ENCODE peak calls at places on chromosomes 4 and X, in five cellular contexts. A is IMR-90, R is mesendoderm, H is H9, N is neuronal stem cell. S is an unnamed sample.

GRCh38 chr4:157280673-157281072 is 60.1 kb downstream of the GRIA2 start:
- DNase-seq in R (no peak), N (no peak), H (no peak), A (no peak), S (no peak)

GRCh38 chr4:19776021-19776459 is 475.7 kb upstream of the SLIT2 start:
- DNase-seq in R (peak), A (peak), N (peak), H (no peak), S (peak)

GRCh38 chrX:39480966-39481365 is 616.8 kb downstream of the BCOR start:
- DNase-seq in H (no peak), A (no peak), N (no peak), R (no peak), S (no peak)

GRCh38 chrX:21946925-21947641 is 6.6 kb downstream of the SMS start:
- DNase-seq in H (peak), N (no peak), A (peak), R (peak), S (peak)

GRCh38 chr4:170198742-170199141 is 109.0 kb upstream of the AADAT start:
- DNase-seq in H (no peak), N (no peak), A (no peak), R (peak), S (peak)

GRCh38 chr4:120293341-120293740 is 226.7 kb upstream of the MAD2L1 start:
- DNase-seq in R (no peak), N (no peak), A (no peak), H (no peak), S (no peak)

GRCh38 chrX:40931921-40932320 is 153.3 kb upstream of the USP9X start:
- DNase-seq in A (no peak), R (no peak), H (no peak), N (no peak), S (no peak)

GRCh38 chrX:130111935-130112221 is 1.6 kb upstream of the ELF4 start:
- DNase-seq in R (no peak), A (no peak), N (no peak), H (no peak), S (no peak)

GRCh38 chr4:189096108-189096507 is 844.6 kb upstream of the FRG1 start:
- DNase-seq in N (no peak), A (no peak), R (no peak), H (no peak), S (no peak)

DNA sequence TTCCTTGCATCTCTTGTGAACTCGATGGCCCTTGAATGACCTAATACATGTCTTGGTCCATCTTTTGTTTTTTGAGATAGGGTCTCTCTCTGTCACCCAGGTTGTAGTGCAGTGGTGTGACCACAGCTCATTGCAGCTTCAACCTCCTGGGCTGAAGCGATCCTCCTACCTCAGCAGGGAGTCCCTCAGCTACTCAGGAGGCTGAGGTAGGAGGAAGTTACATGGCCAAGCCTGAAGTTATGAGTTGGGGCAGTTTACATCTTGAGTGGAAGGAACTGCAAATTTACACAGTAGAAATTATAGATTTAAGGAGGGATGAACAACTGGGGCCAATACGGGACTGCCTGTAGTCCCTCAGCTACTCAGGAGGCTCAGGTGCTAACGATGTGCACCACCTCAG is 97.2 kb upstream of the METTL14 start:
- DNase-seq in R (no peak), N (no peak), H (no peak), A (no peak), S (no peak)
- H2BK15ac ChIP-seq in R (no peak), N (no peak), H (no peak), A (no peak), S (no peak)

DNA sequence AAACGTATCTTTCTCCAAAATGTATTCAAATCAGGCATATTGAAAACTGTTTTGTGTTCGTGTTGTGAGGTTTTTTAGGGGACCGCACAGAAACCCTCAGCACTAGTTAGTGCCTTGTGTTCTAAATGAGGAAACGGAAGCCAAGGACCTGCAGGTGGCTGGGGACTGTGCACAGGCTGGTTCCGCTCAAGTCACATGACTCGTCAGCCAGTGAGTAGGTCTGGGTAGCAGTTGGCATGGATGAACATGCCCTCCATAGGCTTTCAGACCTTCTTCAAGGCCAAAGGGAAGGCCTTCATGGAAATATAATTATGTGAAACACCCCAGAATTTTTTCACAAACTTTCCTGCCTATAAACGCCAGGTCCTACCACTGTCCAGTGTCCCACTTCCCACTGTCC is 1.3 kb upstream of the F11 start:
- DNase-seq in A (no peak), H (no peak), N (no peak), R (no peak), S (no peak)
- H2BK15ac ChIP-seq in A (no peak), H (no peak), N (peak), R (no peak), S (no peak)

GRCh38 chr4:24799196-24799543 is 3.8 kb downstream of the SOD3 start:
- DNase-seq in R (no peak), A (no peak), N (no peak), H (no peak), S (no peak)
- H2BK15ac ChIP-seq in R (no peak), A (no peak), N (peak), H (no peak), S (no peak)

DNA sequence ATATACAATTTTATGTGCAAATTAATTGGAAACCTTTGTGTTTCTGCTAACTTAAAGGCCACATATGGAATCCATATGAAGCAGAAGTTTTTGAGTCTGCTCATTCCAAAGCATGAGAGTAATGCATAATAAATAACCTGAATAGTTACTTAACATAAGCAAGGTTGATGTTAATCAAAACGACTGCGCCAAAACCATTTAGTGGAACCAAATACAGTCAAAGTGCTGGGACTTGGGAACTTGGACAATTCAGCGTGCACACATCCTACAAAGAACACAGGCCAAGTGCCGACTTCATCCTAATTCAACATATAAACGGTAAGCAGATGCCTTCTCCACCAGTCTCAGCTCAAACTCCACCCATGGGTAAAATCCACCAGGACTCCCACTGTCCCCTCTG is 17.0 kb downstream of the TSPAN5 start:
- DNase-seq in R (no peak), A (peak), H (no peak), N (no peak), S (no peak)
- H2BK15ac ChIP-seq in R (no peak), A (no peak), H (peak), N (no peak), S (no peak)

GRCh38 chrX:32155044-32155638 is 1056.2 kb downstream of the DMD start:
- DNase-seq in R (no peak), H (no peak), N (peak), A (no peak), S (no peak)
- H2BK15ac ChIP-seq in R (no peak), H (no peak), N (no peak), A (no peak), S (no peak)

DNA sequence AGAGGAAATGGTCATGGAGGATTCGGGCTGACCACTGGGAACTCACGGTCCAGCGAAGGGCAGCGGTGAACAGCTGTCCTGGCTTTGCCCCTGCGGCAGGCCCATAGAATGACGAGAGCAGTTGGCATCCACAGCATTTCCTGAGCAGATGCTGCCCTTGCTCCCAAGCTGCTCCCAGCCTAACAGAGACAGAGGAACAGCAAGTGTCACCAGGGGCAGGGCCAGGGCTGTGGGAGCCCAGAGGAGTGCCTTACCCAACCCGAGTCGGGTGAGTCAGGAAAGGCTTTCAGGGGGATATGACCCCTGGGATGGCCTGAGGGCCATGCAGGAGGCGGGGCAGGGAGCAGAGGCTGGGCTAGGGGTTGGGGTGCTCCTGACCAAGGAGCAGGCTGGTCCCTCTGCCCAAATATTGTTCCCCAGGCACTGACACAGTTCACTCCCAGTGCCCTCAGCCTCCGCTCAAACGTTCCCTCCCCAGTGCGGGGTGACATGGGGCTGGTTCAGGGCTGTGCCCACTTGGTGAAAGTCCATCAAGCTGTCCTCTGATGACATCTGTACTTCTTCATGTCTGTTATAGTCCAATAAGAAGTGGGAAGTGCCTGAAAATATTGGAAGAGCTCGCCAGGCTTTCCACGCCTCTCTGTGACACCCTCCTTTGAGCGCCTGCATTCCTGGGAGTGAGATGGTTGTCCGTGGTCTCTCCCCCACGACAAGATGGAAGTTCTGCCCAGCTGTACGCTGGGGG is 64.7 kb upstream of the GPR78 start:
- DNase-seq in A (peak), H (no peak), R (no peak), N (no peak), S (peak)
- H2BK15ac ChIP-seq in A (no peak), H (no peak), R (no peak), N (no peak), S (peak)

GRCh38 chr4:35695401-35695800 is 548.9 kb downstream of the ARAP2 start:
- DNase-seq in R (no peak), H (no peak), A (no peak), N (no peak), S (no peak)

GRCh38 chr4:35700663-35701062 is 543.7 kb downstream of the ARAP2 start:
- DNase-seq in N (no peak), H (no peak), A (no peak), R (no peak), S (no peak)

GRCh38 chr4:35697203-35697736 is 547.0 kb downstream of the ARAP2 start:
- DNase-seq in R (no peak), A (no peak), N (no peak), H (no peak), S (no peak)
- H2BK15ac ChIP-seq in R (no peak), A (no peak), N (no peak), H (no peak), S (no peak)

GRCh38 chr4:6123541-6123940 is 76.8 kb downstream of the JAKMIP1 start:
- DNase-seq in A (no peak), H (no peak), R (no peak), N (no peak), S (no peak)
- H2BK15ac ChIP-seq in A (no peak), H (no peak), R (no peak), N (no peak), S (no peak)

GRCh38 chr4:39818646-39819045 is 120.7 kb downstream of the UBE2K start:
- DNase-seq in H (no peak), A (no peak), R (no peak), N (no peak), S (no peak)

GRCh38 chr4:39820186-39820585 is 122.2 kb downstream of the UBE2K start:
- DNase-seq in H (peak), N (no peak), A (no peak), R (peak), S (no peak)

GRCh38 chr4:39812500-39812899 is 114.6 kb downstream of the UBE2K start:
- DNase-seq in A (no peak), R (no peak), N (no peak), H (no peak), S (no peak)

DNA sequence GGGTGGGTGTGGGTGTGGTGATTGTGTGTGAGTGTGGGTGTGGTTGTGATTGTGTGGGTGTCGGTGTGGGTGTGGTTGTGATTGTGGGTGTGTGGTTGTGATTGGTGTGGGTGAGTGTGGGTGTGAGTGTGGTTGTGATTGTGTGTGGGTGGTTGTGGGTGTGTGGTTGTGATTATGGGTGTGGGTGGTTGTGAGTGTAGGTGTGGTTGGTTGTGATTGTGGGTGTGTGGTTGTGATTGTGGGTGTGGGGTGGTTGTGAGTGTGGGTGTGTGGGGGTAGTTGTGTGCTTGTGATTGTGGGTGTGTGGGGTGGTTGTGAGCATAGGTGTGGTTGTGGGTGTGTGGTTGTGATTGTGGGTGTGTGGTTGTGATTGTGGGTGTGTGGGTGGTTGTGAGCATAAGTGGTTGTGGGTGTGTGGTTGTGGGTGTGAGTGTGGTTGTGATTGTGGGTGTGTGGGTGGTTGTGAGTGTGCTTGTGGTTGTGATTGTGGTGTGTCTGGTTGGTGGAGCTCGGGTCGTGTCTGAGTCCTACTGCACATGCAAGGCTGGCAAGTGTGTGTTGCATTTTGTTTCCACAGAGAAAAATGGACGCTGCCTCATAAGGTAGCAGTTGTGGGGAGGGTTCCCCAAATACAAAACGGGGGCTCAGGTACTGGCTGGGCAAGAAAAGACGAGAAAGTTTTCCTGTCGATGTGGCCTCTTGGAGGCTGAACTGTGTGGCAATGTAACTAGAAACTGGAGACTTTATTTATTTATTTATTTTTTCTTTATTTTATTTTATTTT is 116.7 kb downstream of the UBE2K start:
- DNase-seq in H (no peak), A (peak), R (peak), N (no peak), S (peak)
- H2BK15ac ChIP-seq in H (no peak), A (no peak), R (no peak), N (no peak), S (no peak)